ENCODE peak calls at places on chromosomes 16 and 17, in five cellular contexts. R is GM06990, V is BJ, G is A549, Z is IMR-90. X is an unnamed sample.

GRCh38 chr17:72425133-72425795 is 304.4 kb downstream of the SOX9 start:
- DNase-seq in R (no peak), V (no peak), G (no peak), Z (no peak), X (no peak)

GRCh38 chr17:27542841-27543463 is 86.7 kb downstream of the KSR1 start:
- DNase-seq in R (no peak), V (no peak), G (no peak), Z (no peak), X (no peak)

GRCh38 chr17:7988750-7989178 is 13.7 kb upstream of the GUCY2D start:
- DNase-seq in R (peak), V (no peak), G (peak), Z (peak), X (peak)

GRCh38 chr16:4323071-4323844 is 7.4 kb downstream of the GLIS2 start:
- DNase-seq in R (no peak), V (no peak), G (no peak), Z (no peak), X (no peak)

GRCh38 chr17:77856551-77857305 is 101.8 kb upstream of the TNRC6C start:
- DNase-seq in R (no peak), V (no peak), G (no peak), Z (no peak), X (no peak)

GRCh38 chr16:23391381-23392222 is 61.4 kb downstream of the COG7 start:
- DNase-seq in R (no peak), V (no peak), G (no peak), Z (no peak), X (no peak)

GRCh38 chr17:73820686-73821448 is 176.6 kb upstream of the SDK2 start:
- DNase-seq in R (no peak), V (no peak), G (no peak), Z (no peak), X (no peak)

GRCh38 chr17:31318298-31319190 is 2.9 kb downstream of the EVI2A start:
- DNase-seq in R (peak), V (no peak), G (no peak), Z (peak), X (no peak)

GRCh38 chr17:75684249-75684648 is 17.1 kb downstream of the SAP30BP start:
- DNase-seq in R (no peak), V (no peak), G (no peak), Z (peak), X (no peak)

GRCh38 chr17:82863941-82864720 is 24.3 kb upstream of the ZNF750 start:
- DNase-seq in R (peak), V (peak), G (no peak), Z (peak), X (peak)

GRCh38 chr17:83203472-83204221 is 124.2 kb downstream of the METRNL start:
- DNase-seq in R (no peak), V (no peak), G (no peak), Z (no peak), X (no peak)

GRCh38 chr17:80243526-80244433 is 16.9 kb upstream of the RNF213 start:
- DNase-seq in R (no peak), V (no peak), G (no peak), Z (no peak), X (no peak)

GRCh38 chr17:65194670-65195334 is 57.6 kb downstream of the RGS9 start:
- DNase-seq in R (no peak), V (no peak), G (no peak), Z (no peak), X (no peak)

GRCh38 chr16:11978080-11978479 is 1.5 kb downstream of the SNX29 start:
- DNase-seq in R (no peak), V (no peak), G (no peak), Z (no peak), X (no peak)

GRCh38 chr17:51407576-51407975 is 147.2 kb downstream of the UTP18 start:
- DNase-seq in R (no peak), V (no peak), G (no peak), Z (no peak), X (no peak)

GRCh38 chr17:44198721-44199552 is 747 bp downstream of the ATXN7L3 start:
- DNase-seq in R (peak), V (no peak), G (peak), Z (peak), X (peak)

GRCh38 chr16:48831081-48831722 is 221.2 kb upstream of the N4BP1 start:
- DNase-seq in R (no peak), V (no peak), G (peak), Z (no peak), X (no peak)

GRCh38 chr17:35568561-35568960 is 7.9 kb upstream of the SLFN14 start:
- DNase-seq in R (no peak), V (no peak), G (peak), Z (peak), X (peak)

GRCh38 chr16:66569827-66570405 is 3.7 kb downstream of the CMTM1 start:
- DNase-seq in R (no peak), V (no peak), G (peak), Z (peak), X (no peak)

GRCh38 chr16:78228704-78229103 is 129.2 kb downstream of the WWOX start:
- DNase-seq in R (no peak), V (no peak), G (no peak), Z (no peak), X (no peak)

GRCh38 chr17:34146440-34147043 is 108.5 kb upstream of the CCL2 start:
- DNase-seq in R (no peak), V (no peak), G (peak), Z (no peak), X (peak)

GRCh38 chr16:31277659-31278260 is 18.0 kb downstream of the ITGAM start:
- DNase-seq in R (no peak), V (no peak), G (no peak), Z (no peak), X (peak)

GRCh38 chr17:7241783-7242716 is at the start of gene GABARAP:
- DNase-seq in R (peak), V (no peak), G (peak), Z (peak), X (peak)

GRCh38 chr17:81808778-81809555 is 5.0 kb downstream of the GCGR start:
- DNase-seq in R (no peak), V (no peak), G (no peak), Z (no peak), X (no peak)

GRCh38 chr17:70622382-70623260 is 453.3 kb downstream of the KCNJ2 start:
- DNase-seq in R (no peak), V (no peak), G (peak), Z (peak), X (peak)

GRCh38 chr17:41773731-41774193 is 12.7 kb downstream of the JUP start:
- DNase-seq in R (no peak), V (no peak), G (no peak), Z (peak), X (no peak)

GRCh38 chr17:6496116-6496481 is 51.8 kb downstream of the PIMREG start:
- DNase-seq in R (no peak), V (no peak), G (no peak), Z (no peak), X (peak)

GRCh38 chr17:22411185-22411784 is 719.0 kb downstream of the KCNJ18 start:
- DNase-seq in R (no peak), V (no peak), G (no peak), Z (no peak), X (no peak)

GRCh38 chr16:72990571-72990970 is 57.4 kb downstream of the ZFHX3 start:
- DNase-seq in R (no peak), V (no peak), G (no peak), Z (no peak), X (no peak)

GRCh38 chr17:77959216-77959925 is 868 bp downstream of the TNRC6C start:
- DNase-seq in R (peak), V (no peak), G (peak), Z (peak), X (peak)

GRCh38 chr16:78984887-78985464 is 615.6 kb downstream of the MAF start:
- DNase-seq in R (no peak), V (no peak), G (no peak), Z (no peak), X (no peak)

GRCh38 chr16:27232061-27232841 is 28.9 kb downstream of the KDM8 start:
- DNase-seq in R (peak), V (no peak), G (no peak), Z (no peak), X (peak)

GRCh38 chr17:82198092-82198491 is 14.6 kb downstream of the CCDC57 start:
- DNase-seq in R (no peak), V (no peak), G (no peak), Z (no peak), X (peak)

GRCh38 chr16:6356881-6357280 is 975.8 kb upstream of the RBFOX1 start:
- DNase-seq in R (no peak), V (no peak), G (no peak), Z (no peak), X (no peak)

GRCh38 chr16:54422569-54422978 is 136.0 kb upstream of the IRX3 start:
- DNase-seq in R (no peak), V (no peak), G (no peak), Z (no peak), X (no peak)

GRCh38 chr16:1175566-1176279 is 22.8 kb downstream of the CACNA1H start:
- DNase-seq in R (no peak), V (no peak), G (no peak), Z (peak), X (no peak)

GRCh38 chr16:50909831-50910697 is 168.2 kb downstream of the CYLD start:
- DNase-seq in R (no peak), V (no peak), G (no peak), Z (no peak), X (no peak)

GRCh38 chr17:59525668-59526067 is 39.7 kb upstream of the DHX40 start:
- DNase-seq in R (no peak), V (no peak), G (no peak), Z (no peak), X (no peak)

GRCh38 chr16:27024010-27024409 is 42.7 kb upstream of the C16orf82 start:
- DNase-seq in R (no peak), V (no peak), G (no peak), Z (no peak), X (no peak)

DNA sequence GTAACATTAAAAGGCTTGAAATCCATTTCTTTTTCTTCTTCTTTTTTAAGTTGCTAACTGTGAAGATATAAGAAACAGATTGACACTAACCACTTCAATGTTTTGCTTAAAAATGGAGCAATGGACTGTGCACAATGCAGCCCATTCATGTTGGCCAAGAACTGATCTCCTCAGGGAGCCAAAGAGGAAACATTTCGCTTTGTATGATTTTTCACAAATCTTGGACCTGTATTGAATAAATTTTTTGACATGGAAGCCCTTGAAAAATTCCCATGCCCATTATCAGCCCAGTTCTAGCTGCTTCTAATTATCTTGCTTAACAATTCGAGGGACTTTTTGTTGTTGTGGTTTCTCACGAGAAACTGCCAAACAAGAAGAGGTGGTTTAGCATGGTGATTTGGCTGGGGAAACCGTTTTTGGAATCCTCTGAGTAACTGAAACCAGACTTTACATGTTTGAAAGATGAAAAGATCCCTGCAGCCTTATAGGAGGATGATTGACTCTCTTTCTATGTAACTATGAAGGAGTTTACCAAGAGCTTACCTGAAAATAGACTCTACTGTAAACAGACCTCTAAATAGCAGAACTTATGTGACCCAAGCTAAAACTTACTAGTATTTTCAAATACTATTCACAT is 1389.4 kb upstream of the GOT2 start:
- DNase-seq in R (no peak), V (no peak), G (no peak), Z (no peak), X (no peak)
- TF ChIP-seq CTCF in R (no peak), V (no peak), G (no peak), Z (no peak), X (no peak)

GRCh38 chr17:58083491-58084316 is 485 bp downstream of the DYNLL2 start:
- DNase-seq in R (peak), V (no peak), G (peak), Z (peak), X (peak)
- TF ChIP-seq CTCF in R (no peak), V (no peak), G (no peak), Z (no peak), X (no peak)

DNA sequence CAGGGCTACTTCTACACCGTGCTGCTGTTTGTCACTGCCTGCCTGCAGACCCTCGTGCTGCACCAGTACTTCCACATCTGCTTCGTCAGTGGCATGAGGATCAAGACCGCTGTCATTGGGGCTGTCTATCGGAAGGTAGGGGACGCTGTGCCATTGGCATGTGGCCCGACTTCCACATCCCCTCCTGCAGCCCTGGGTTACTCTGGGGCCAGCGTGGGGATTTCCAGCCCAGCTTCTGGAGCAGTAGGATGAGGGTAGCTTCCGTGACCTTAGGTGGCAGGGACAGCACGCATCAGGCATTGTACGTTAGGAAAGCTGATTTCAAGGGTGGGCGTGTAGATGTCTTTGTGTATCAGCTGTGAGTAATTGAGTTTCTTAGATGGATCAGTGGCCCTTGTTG is 96.5 kb downstream of the ABCC1 start:
- DNase-seq in R (no peak), V (no peak), G (no peak), Z (no peak), X (no peak)
- TF ChIP-seq CTCF in R (no peak), V (peak), G (no peak), Z (peak), X (no peak)

GRCh38 chr17:2040942-2041560 is 771 bp upstream of the OVCA2 start:
- DNase-seq in R (no peak), V (no peak), G (no peak), Z (no peak), X (no peak)

GRCh38 chr17:2041561-2042354 is at the start of gene OVCA2:
- DNase-seq in R (peak), V (peak), G (peak), Z (peak), X (peak)

GRCh38 chr17:2044263-2044894 is 2.6 kb downstream of the OVCA2 start:
- DNase-seq in R (no peak), V (no peak), G (no peak), Z (no peak), X (no peak)

GRCh38 chr17:2043785-2044184 is 2.0 kb downstream of the OVCA2 start:
- DNase-seq in R (no peak), V (no peak), G (peak), Z (peak), X (no peak)

DNA sequence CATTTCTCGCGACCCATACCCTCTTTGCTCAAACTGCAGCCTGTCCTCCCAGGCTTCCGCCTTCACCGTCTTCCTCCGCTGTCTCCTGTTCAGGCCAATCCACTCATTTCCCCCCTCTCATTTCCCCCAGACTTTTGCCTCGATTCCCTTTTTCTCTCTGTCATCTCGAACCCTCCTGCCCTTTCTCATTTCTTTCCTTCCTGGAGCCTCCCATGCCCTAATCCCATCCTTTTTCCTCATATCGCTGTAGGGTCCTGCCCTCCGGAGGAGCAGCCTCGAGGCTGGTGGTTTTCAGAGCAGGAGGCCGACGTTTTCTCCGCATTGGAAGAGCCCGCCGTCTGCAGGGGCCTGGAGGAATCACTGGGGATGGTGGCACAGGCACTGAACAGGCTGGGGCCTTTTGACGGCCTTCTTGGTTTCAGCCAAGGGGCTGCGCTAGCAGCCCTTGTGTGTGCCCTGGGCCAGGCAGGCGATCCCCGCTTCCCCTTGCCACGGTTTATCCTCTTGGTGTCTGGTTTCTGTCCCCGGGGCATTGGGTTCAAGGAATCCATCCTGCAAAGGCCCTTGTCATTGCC is 620 bp downstream of the OVCA2 start:
- DNase-seq in R (no peak), V (no peak), G (peak), Z (no peak), X (no peak)
- TF ChIP-seq CTCF in R (no peak), V (peak), G (no peak), Z (peak), X (no peak)

GRCh38 chr16:89704281-89704680 is 2.8 kb upstream of the SPATA2L start:
- DNase-seq in R (no peak), V (no peak), G (no peak), Z (no peak), X (no peak)

GRCh38 chr16:89697616-89698331 is 3.7 kb downstream of the SPATA2L start:
- DNase-seq in R (no peak), V (no peak), G (no peak), Z (no peak), X (no peak)

GRCh38 chr16:89701425-89702406 is at the start of gene SPATA2L:
- DNase-seq in R (peak), V (no peak), G (peak), Z (peak), X (peak)

GRCh38 chr16:89700100-89700648 is 1.3 kb downstream of the SPATA2L start:
- DNase-seq in R (peak), V (peak), G (peak), Z (peak), X (peak)

DNA sequence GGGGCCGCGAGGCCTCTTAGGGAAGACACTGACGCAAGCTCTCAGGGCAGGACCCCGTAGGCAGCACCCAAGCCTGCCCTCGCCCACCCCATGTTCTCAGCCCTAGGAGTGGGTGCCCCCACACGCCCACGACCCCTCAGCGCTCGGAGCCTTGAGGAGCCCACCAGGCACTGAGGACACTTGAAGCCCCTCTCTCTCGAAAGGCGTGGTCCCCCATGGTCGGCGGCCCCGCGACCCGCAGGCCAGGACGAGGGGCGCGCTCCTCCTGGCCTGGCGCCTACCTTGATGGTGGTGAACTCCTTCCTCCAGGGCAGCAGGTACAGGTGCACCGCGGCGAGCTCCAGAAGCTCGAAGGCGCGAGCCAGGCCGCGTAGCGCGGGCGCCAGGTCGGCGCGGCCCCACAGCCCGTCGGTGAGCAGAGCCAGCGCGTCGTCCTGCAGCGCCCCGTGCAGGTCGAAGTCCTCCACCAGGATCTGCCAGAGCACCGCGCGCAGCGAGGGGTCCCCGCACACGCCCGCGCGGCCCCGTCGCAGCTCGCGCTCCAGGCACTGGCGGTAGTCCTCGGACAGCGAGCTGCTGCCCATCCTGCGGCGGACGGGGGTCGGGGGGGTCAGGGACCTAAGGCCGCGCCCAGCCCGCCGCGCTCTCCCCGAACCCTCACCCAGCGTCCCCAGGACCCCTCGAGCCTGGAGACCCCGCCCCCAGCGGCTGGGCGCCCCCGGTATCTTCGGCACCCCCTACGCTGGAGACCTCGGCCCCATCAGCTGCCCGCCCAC is 668 bp downstream of the SPATA2L start:
- DNase-seq in R (peak), V (no peak), G (peak), Z (peak), X (peak)
- TF ChIP-seq CTCF in R (no peak), V (peak), G (no peak), Z (peak), X (peak)

DNA sequence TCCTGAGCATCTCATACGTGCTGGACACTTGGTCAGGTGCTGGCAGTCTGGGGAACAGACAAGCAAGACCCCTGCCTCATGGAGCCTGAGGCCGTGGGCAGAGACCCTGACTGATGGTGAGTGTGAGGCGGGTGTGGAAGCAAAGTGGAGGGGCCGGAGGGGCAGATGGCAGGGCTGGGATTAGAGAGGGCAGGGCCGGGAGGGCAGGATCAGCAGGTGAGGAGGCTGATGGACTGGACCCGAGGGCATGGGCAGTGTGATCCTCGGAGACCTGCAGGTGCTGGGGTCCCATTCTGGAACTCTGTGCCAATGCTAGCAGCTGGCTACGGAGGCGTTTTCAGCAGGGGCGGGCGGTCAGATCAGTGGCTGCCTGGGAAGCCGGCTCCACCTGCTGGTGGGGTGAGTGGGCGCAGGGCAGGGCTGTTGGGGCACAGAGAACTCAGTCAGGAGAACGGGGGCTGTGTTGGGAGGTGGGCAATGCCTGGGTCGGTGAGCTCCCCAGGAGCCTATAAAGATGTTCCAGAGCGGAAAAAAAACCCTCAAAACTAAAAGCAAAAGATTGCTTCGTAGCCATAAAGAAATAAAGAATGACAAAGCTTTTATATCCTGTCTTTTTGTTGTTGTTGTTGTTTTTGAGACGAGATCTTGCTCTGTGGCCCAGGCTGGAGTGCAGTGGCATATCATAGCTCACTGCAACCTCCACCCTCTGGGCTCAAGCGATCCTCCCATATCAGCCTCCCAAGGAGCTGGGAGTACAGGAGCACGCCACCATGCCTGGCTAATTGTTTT is 8.9 kb upstream of the C16orf74 start:
- DNase-seq in R (peak), V (no peak), G (peak), Z (no peak), X (peak)
- TF ChIP-seq CTCF in R (peak), V (peak), G (peak), Z (peak), X (peak)

GRCh38 chr16:80689487-80689886 is 114.9 kb downstream of the CDYL2 start:
- DNase-seq in R (no peak), V (no peak), G (no peak), Z (no peak), X (no peak)
- TF ChIP-seq CTCF in R (no peak), V (no peak), G (no peak), Z (no peak), X (no peak)

X was measured in GM10248.